ENCODE peak calls at places on chromosomes 12 and 14, in four cellular contexts. One of them, this sample, is unnamed.

GRCh38 chr12:117330441-117331113 is 30.8 kb downstream of the NOS1 start:
- DNase-seq in fibroblast of lung: no peak
- DNase-seq in uterus: no peak
- DNase-seq in ovary: no peak
- DNase-seq in this sample: no peak

GRCh38 chr14:64688801-64689200 is 15.4 kb upstream of the PLEKHG3 start:
- DNase-seq in ovary: no peak
- DNase-seq in fibroblast of lung: no peak
- DNase-seq in uterus: no peak
- DNase-seq in this sample: no peak

GRCh38 chr12:19410211-19410610 is 29.1 kb upstream of the AEBP2 start:
- DNase-seq in fibroblast of lung: peak
- DNase-seq in uterus: no peak
- DNase-seq in ovary: no peak
- DNase-seq in this sample: no peak

GRCh38 chr12:254039-254438 is 8.6 kb downstream of the SLC6A13 start:
- DNase-seq in fibroblast of lung: no peak
- DNase-seq in uterus: no peak
- DNase-seq in ovary: no peak
- DNase-seq in this sample: no peak

GRCh38 chr12:81417056-81417455 is 339.2 kb downstream of the ACSS3 start:
- DNase-seq in fibroblast of lung: no peak
- DNase-seq in uterus: no peak
- DNase-seq in ovary: no peak
- DNase-seq in this sample: no peak

GRCh38 chr12:45637706-45638105 is 91.8 kb upstream of the ARID2 start:
- DNase-seq in uterus: no peak
- DNase-seq in fibroblast of lung: peak
- DNase-seq in ovary: no peak
- DNase-seq in this sample: no peak

GRCh38 chr12:3656946-3657622 is 95.8 kb downstream of the CRACR2A start:
- DNase-seq in uterus: no peak
- DNase-seq in fibroblast of lung: no peak
- DNase-seq in ovary: no peak
- DNase-seq in this sample: no peak

GRCh38 chr12:111267171-111267570 is 101.7 kb downstream of the PHETA1 start:
- DNase-seq in fibroblast of lung: no peak
- DNase-seq in ovary: no peak
- DNase-seq in uterus: no peak
- DNase-seq in this sample: no peak

GRCh38 chr12:65464930-65465329 is 186.4 kb downstream of the MSRB3 start:
- DNase-seq in fibroblast of lung: peak
- DNase-seq in uterus: no peak
- DNase-seq in ovary: no peak
- DNase-seq in this sample: no peak

GRCh38 chr12:48115957-48116356 is 3.2 kb upstream of the PFKM start:
- DNase-seq in fibroblast of lung: no peak
- DNase-seq in ovary: no peak
- DNase-seq in uterus: no peak
- DNase-seq in this sample: no peak

GRCh38 chr12:113955109-113955970 is 10.8 kb downstream of the RBM19 start:
- DNase-seq in ovary: no peak
- DNase-seq in fibroblast of lung: peak
- DNase-seq in uterus: no peak
- DNase-seq in this sample: no peak

GRCh38 chr12:115108129-115109100 is 424.4 kb upstream of the TBX3 start:
- DNase-seq in fibroblast of lung: no peak
- DNase-seq in ovary: no peak
- DNase-seq in uterus: no peak
- DNase-seq in this sample: no peak

GRCh38 chr12:7131502-7131866 is 1.3 kb downstream of the CLSTN3 start:
- DNase-seq in ovary: no peak
- DNase-seq in fibroblast of lung: no peak
- DNase-seq in uterus: no peak
- DNase-seq in this sample: peak

GRCh38 chr12:79681008-79681590 is 9.7 kb downstream of the PAWR start:
- DNase-seq in fibroblast of lung: peak
- DNase-seq in uterus: no peak
- DNase-seq in ovary: no peak
- DNase-seq in this sample: no peak

GRCh38 chr12:52029686-52030085 is 21.6 kb upstream of the NR4A1 start:
- DNase-seq in ovary: no peak
- DNase-seq in uterus: no peak
- DNase-seq in fibroblast of lung: no peak
- DNase-seq in this sample: no peak

GRCh38 chr12:124388679-124389536 is 94.0 kb downstream of the RFLNA start:
- DNase-seq in ovary: peak
- DNase-seq in uterus: peak
- DNase-seq in fibroblast of lung: peak
- DNase-seq in this sample: peak

GRCh38 chr12:70317781-70318180 is 48.3 kb upstream of the KCNMB4 start:
- DNase-seq in uterus: no peak
- DNase-seq in fibroblast of lung: peak
- DNase-seq in ovary: no peak
- DNase-seq in this sample: no peak

GRCh38 chr12:47819902-47820630 is at the start of gene HDAC7:
- DNase-seq in fibroblast of lung: peak
- DNase-seq in ovary: peak
- DNase-seq in uterus: peak
- DNase-seq in this sample: peak

GRCh38 chr12:100564905-100565467 is 8.5 kb upstream of the GAS2L3 start:
- DNase-seq in fibroblast of lung: no peak
- DNase-seq in uterus: no peak
- DNase-seq in ovary: no peak
- DNase-seq in this sample: no peak

GRCh38 chr12:128259556-128260070 is 7.4 kb upstream of the TMEM132C start:
- DNase-seq in ovary: peak
- DNase-seq in fibroblast of lung: no peak
- DNase-seq in uterus: peak
- DNase-seq in this sample: no peak

GRCh38 chr12:130827432-130827831 is 11.6 kb downstream of the STX2 start:
- DNase-seq in uterus: no peak
- DNase-seq in fibroblast of lung: no peak
- DNase-seq in ovary: no peak
- DNase-seq in this sample: no peak

GRCh38 chr12:26728205-26729050 is 104.6 kb downstream of the ITPR2 start:
- DNase-seq in ovary: no peak
- DNase-seq in fibroblast of lung: peak
- DNase-seq in uterus: no peak
- DNase-seq in this sample: no peak

GRCh38 chr14:106372870-106373657 is 846.7 kb downstream of the TMEM121 start:
- DNase-seq in ovary: no peak
- DNase-seq in fibroblast of lung: no peak
- DNase-seq in uterus: no peak
- DNase-seq in this sample: peak

GRCh38 chr14:100568998-100569733 is 18.1 kb downstream of the BEGAIN start:
- DNase-seq in fibroblast of lung: peak
- DNase-seq in ovary: no peak
- DNase-seq in uterus: no peak
- DNase-seq in this sample: no peak

GRCh38 chr12:28191018-28191595 is 851 bp downstream of the CCDC91 start:
- DNase-seq in fibroblast of lung: peak
- DNase-seq in ovary: no peak
- DNase-seq in uterus: no peak
- DNase-seq in this sample: peak

GRCh38 chr12:92144631-92145480 is 790 bp downstream of the BTG1 start:
- DNase-seq in uterus: peak
- DNase-seq in ovary: peak
- DNase-seq in fibroblast of lung: peak
- DNase-seq in this sample: peak

GRCh38 chr14:65290830-65291229 is 121.7 kb upstream of the FUT8 start:
- DNase-seq in uterus: no peak
- DNase-seq in ovary: no peak
- DNase-seq in fibroblast of lung: peak
- DNase-seq in this sample: no peak

GRCh38 chr14:39431416-39432178 is 636 bp downstream of the FBXO33 start:
- DNase-seq in uterus: peak
- DNase-seq in ovary: peak
- DNase-seq in fibroblast of lung: peak
- DNase-seq in this sample: peak

GRCh38 chr12:124632510-124632909 is 65.1 kb upstream of the NCOR2 start:
- DNase-seq in ovary: no peak
- DNase-seq in fibroblast of lung: peak
- DNase-seq in uterus: peak
- DNase-seq in this sample: no peak

GRCh38 chr12:10392394-10392930 is 2.6 kb upstream of the KLRK1 start:
- DNase-seq in uterus: no peak
- DNase-seq in ovary: no peak
- DNase-seq in fibroblast of lung: peak
- DNase-seq in this sample: no peak

GRCh38 chr14:102751088-102751487 is 26.2 kb upstream of the TRAF3 start:
- DNase-seq in fibroblast of lung: no peak
- DNase-seq in uterus: no peak
- DNase-seq in ovary: no peak
- DNase-seq in this sample: no peak

GRCh38 chr12:92425152-92425551 is 277.6 kb upstream of the PLEKHG7 start:
- DNase-seq in ovary: no peak
- DNase-seq in fibroblast of lung: no peak
- DNase-seq in uterus: no peak
- DNase-seq in this sample: no peak

GRCh38 chr12:84814664-84815245 is 97.8 kb downstream of the SLC6A15 start:
- DNase-seq in ovary: no peak
- DNase-seq in fibroblast of lung: peak
- DNase-seq in uterus: no peak
- DNase-seq in this sample: no peak

GRCh38 chr12:50387972-50388478 is 8.4 kb downstream of the FAM186A start:
- DNase-seq in uterus: no peak
- DNase-seq in ovary: no peak
- DNase-seq in fibroblast of lung: no peak
- DNase-seq in this sample: no peak

GRCh38 chr12:28014196-28014595 is 41.7 kb upstream of the PTHLH start:
- DNase-seq in fibroblast of lung: no peak
- DNase-seq in uterus: no peak
- DNase-seq in ovary: no peak
- DNase-seq in this sample: no peak

GRCh38 chr14:65237956-65238355 is 135.6 kb upstream of the MAX start:
- DNase-seq in fibroblast of lung: peak
- DNase-seq in uterus: no peak
- DNase-seq in ovary: no peak
- DNase-seq in this sample: no peak

This sample was measured in aorta.